ENCODE peak calls at places on chromosomes 2 and 18, in seven cellular contexts. One of them, this sample, is unnamed.

GRCh38 chr18:35458677-35459441 is 38.9 kb downstream of the INO80C start:
- DNase-seq in LoVo: peak; percentile 75
- DNase-seq in naive thymus-derived CD8-positive, alpha-beta T cell: no peak
- DNase-seq in midbrain: no peak
- DNase-seq in kidney epithelial cell: peak; percentile 72
- DNase-seq in kidney: peak; percentile 87
- DNase-seq in HT1080: peak; percentile 87
- DNase-seq in this sample: no peak

GRCh38 chr18:23784811-23785245 is 95.6 kb downstream of the LAMA3 start:
- DNase-seq in LoVo: no peak
- DNase-seq in naive thymus-derived CD8-positive, alpha-beta T cell: no peak
- DNase-seq in midbrain: no peak
- DNase-seq in kidney epithelial cell: peak; percentile 85
- DNase-seq in kidney: no peak
- DNase-seq in HT1080: peak; percentile 89
- DNase-seq in this sample: no peak

GRCh38 chr2:88874063-88874657 is 182.7 kb downstream of the RPIA start:
- DNase-seq in LoVo: peak; percentile 43
- DNase-seq in naive thymus-derived CD8-positive, alpha-beta T cell: peak; percentile 55
- DNase-seq in midbrain: peak; percentile 70
- DNase-seq in kidney epithelial cell: no peak
- DNase-seq in kidney: no peak
- DNase-seq in HT1080: peak; percentile 27
- DNase-seq in this sample: peak; percentile 3

GRCh38 chr2:175097297-175097696 is 70.7 kb downstream of the ATF2 start:
- DNase-seq in LoVo: no peak
- DNase-seq in naive thymus-derived CD8-positive, alpha-beta T cell: no peak
- DNase-seq in midbrain: no peak
- DNase-seq in kidney epithelial cell: peak; percentile 29
- DNase-seq in kidney: no peak
- DNase-seq in HT1080: peak; percentile 89
- DNase-seq in this sample: no peak

GRCh38 chr2:207156451-207157161 is 9.1 kb downstream of the KLF7 start:
- DNase-seq in LoVo: no peak
- DNase-seq in naive thymus-derived CD8-positive, alpha-beta T cell: no peak
- DNase-seq in midbrain: no peak
- DNase-seq in kidney epithelial cell: no peak
- DNase-seq in kidney: no peak
- DNase-seq in HT1080: peak; percentile 21
- DNase-seq in this sample: no peak

GRCh38 chr2:199463000-199463692 is 5.4 kb upstream of the SATB2 start:
- DNase-seq in LoVo: peak; percentile 89
- DNase-seq in naive thymus-derived CD8-positive, alpha-beta T cell: peak; percentile 48
- DNase-seq in midbrain: peak; percentile 71
- DNase-seq in kidney epithelial cell: no peak
- DNase-seq in kidney: peak; percentile 89
- DNase-seq in HT1080: peak; percentile 65
- DNase-seq in this sample: no peak

GRCh38 chr2:119198267-119198840 is 25.3 kb upstream of the STEAP3 start:
- DNase-seq in LoVo: no peak
- DNase-seq in naive thymus-derived CD8-positive, alpha-beta T cell: no peak
- DNase-seq in midbrain: no peak
- DNase-seq in kidney epithelial cell: no peak
- DNase-seq in kidney: no peak
- DNase-seq in HT1080: peak; percentile 72
- DNase-seq in this sample: no peak

GRCh38 chr2:96241901-96242611 is 23.7 kb downstream of the TMEM127 start:
- DNase-seq in LoVo: no peak
- DNase-seq in naive thymus-derived CD8-positive, alpha-beta T cell: peak; percentile 41
- DNase-seq in midbrain: peak; percentile 57
- DNase-seq in kidney epithelial cell: no peak
- DNase-seq in kidney: peak; percentile 53
- DNase-seq in HT1080: peak; percentile 84
- DNase-seq in this sample: no peak

GRCh38 chr2:15706424-15706823 is 114.8 kb downstream of the DDX1 start:
- DNase-seq in LoVo: no peak
- DNase-seq in naive thymus-derived CD8-positive, alpha-beta T cell: no peak
- DNase-seq in midbrain: no peak
- DNase-seq in kidney epithelial cell: no peak
- DNase-seq in kidney: no peak
- DNase-seq in HT1080: no peak
- DNase-seq in this sample: no peak